ENCODE peak calls at places on chromosome X, in five cellular contexts. V is breast epithelium, N is aorta, F is tibial nerve, S is IMR-90. J is an unnamed sample.

GRCh38 chrX:12770440-12770839 is 20.8 kb upstream of the PRPS2 start:
- DNase-seq in V (no peak), N (no peak), F (no peak), S (peak), J (no peak)

GRCh38 chrX:105700316-105700715 is 122.0 kb upstream of the NRK start:
- DNase-seq in V (no peak), N (no peak), F (no peak), S (no peak), J (no peak)

GRCh38 chrX:6225307-6226052 is 3.2 kb downstream of the NLGN4X start:
- DNase-seq in V (no peak), N (no peak), F (no peak), S (no peak), J (no peak)

GRCh38 chrX:118164138-118164537 is 47.5 kb upstream of the KLHL13 start:
- DNase-seq in V (no peak), N (no peak), F (no peak), S (peak), J (no peak)

GRCh38 chrX:130170752-130171445 is 863 bp upstream of the RAB33A start:
- DNase-seq in V (no peak), N (peak), F (no peak), S (no peak), J (peak)

GRCh38 chrX:56764153-56764974 is 35.3 kb downstream of the NBDY start:
- DNase-seq in V (no peak), N (peak), F (peak), S (peak), J (peak)

GRCh38 chrX:119605739-119606507 is at the start of gene NKRF:
- DNase-seq in V (peak), N (peak), F (peak), S (peak), J (peak)

GRCh38 chrX:129561453-129561852 is 21.4 kb downstream of the OCRL start:
- DNase-seq in V (no peak), N (no peak), F (no peak), S (no peak), J (no peak)

GRCh38 chrX:125850693-125851092 is 315.4 kb downstream of the DCAF12L2 start:
- DNase-seq in V (no peak), N (no peak), F (no peak), S (no peak), J (no peak)

GRCh38 chrX:56804867-56805266 is 75.8 kb downstream of the NBDY start:
- DNase-seq in V (no peak), N (no peak), F (no peak), S (no peak), J (no peak)

GRCh38 chrX:29661290-29661689 is 554.1 kb upstream of the MAGEB2 start:
- DNase-seq in V (no peak), N (no peak), F (no peak), S (peak), J (no peak)

GRCh38 chrX:27186671-27187070 is 276.5 kb downstream of the PPP4R3C start:
- DNase-seq in V (no peak), N (no peak), F (no peak), S (peak), J (no peak)

GRCh38 chrX:261167-261857 is 19.9 kb upstream of the PLCXD1 start:
- DNase-seq in V (no peak), N (no peak), F (no peak), S (peak), J (peak)

GRCh38 chrX:2539586-2539985 is 38.8 kb upstream of the DHRSX start:
- DNase-seq in V (no peak), N (no peak), F (no peak), S (no peak), J (no peak)

GRCh38 chrX:37357436-37357835 is 8.3 kb downstream of the PRRG1 start:
- DNase-seq in V (no peak), N (no peak), F (no peak), S (no peak), J (no peak)

GRCh38 chrX:154508346-154508745 is 7.7 kb downstream of the FAM3A start:
- DNase-seq in V (no peak), N (no peak), F (no peak), S (no peak), J (no peak)

GRCh38 chrX:37405954-37406353 is 56.8 kb downstream of the PRRG1 start:
- DNase-seq in V (no peak), N (no peak), F (no peak), S (peak), J (no peak)

GRCh38 chrX:94655180-94655579 is 981.2 kb downstream of the FAM133A start:
- DNase-seq in V (no peak), N (no peak), F (no peak), S (no peak), J (no peak)

GRCh38 chrX:9821581-9821980 is 35.4 kb downstream of the SHROOM2 start:
- DNase-seq in V (no peak), N (no peak), F (no peak), S (no peak), J (no peak)

GRCh38 chrX:135931644-135932487 is 38.4 kb downstream of the SAGE1 start:
- DNase-seq in V (no peak), N (peak), F (peak), S (peak), J (no peak)

GRCh38 chrX:33190016-33190415 is 21.3 kb downstream of the DMD start:
- DNase-seq in V (no peak), N (no peak), F (no peak), S (peak), J (no peak)
- H3K4me3 ChIP-seq in V (no peak), N (no peak), F (no peak), S (no peak), J (no peak)

GRCh38 chrX:110173192-110174175 is 144.4 kb downstream of the AMMECR1 start:
- DNase-seq in V (no peak), N (no peak), F (no peak), S (peak), J (no peak)
- H3K27ac ChIP-seq in V (peak), N (no peak), F (no peak), S (no peak), J (no peak)

DNA sequence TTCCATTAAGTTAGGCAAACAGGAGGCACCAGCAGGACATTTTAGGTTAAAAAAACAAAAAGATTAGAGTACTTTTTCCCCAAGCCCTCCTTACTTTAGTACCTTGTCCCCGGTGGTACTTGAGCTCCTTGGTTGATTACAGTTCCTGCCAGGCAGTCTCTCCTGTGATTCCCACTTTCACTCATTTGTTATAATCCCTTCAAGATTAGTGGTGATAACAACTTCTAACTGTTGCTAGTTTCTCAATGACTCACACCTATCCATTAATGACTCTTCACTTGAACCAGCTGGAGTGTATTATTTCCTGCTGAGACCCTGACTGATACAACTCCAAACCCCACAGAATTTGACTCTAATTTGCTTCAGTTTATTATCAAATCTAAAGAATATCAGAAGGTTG is 765.0 kb upstream of the DIAPH2 start:
- DNase-seq in V (no peak), N (no peak), F (no peak), S (no peak), J (no peak)
- H3K4me3 ChIP-seq in V (no peak), N (no peak), F (no peak), S (no peak), J (no peak)

GRCh38 chrX:84336646-84337045 is 148.6 kb upstream of the RPS6KA6 start:
- DNase-seq in V (no peak), N (no peak), F (no peak), S (peak), J (no peak)
- H3K27ac ChIP-seq in V (no peak), N (no peak), F (no peak), S (no peak), J (no peak)